ENCODE peak calls at places on chromosomes 12 and 14, in ten cellular contexts. T is stimulated activated CD4-positive, alpha-beta T cell treated with anti-CD3 and anti-CD28 coated beads, Interleukin-15, amount 100 ng/mL, for 24 hours; F is COR-L47; Z is lung microvascular endothelial cell; B is NCI-H2171 treated with DMSO at 0.1 percent for 48 hours; L is RWPE1; Q is C1 segment of cervical spinal cord; E is T-helper 1 cell; O is fibroblast of mammary gland; H is hippocampal formation. S is an unnamed sample.

GRCh38 chr12:63066782-63067181 is 84.2 kb downstream of the AVPR1A start:
- DNase-seq in L (no peak), Z (no peak), H (no peak), B (no peak), O (no peak), T (no peak), Q (no peak), E (no peak), F (no peak), S (no peak)

GRCh38 chr12:18320036-18320617 is 58.8 kb downstream of the PIK3C2G start:
- DNase-seq in O (peak; percentile 69), F (no peak), B (peak; percentile 1), T (no peak), E (no peak), L (peak; percentile 46), Q (no peak), H (no peak), Z (peak; percentile 15), S (peak; percentile 49)

GRCh38 chr12:69987453-69988102 is 162.6 kb downstream of the MYRFL start:
- DNase-seq in H (no peak), E (no peak), T (no peak), Z (peak; percentile 88), L (peak; percentile 68), O (peak; percentile 92), F (no peak), B (no peak), Q (no peak), S (no peak)

GRCh38 chr12:117685115-117685926 is 283.5 kb downstream of the KSR2 start:
- DNase-seq in F (peak; percentile 41), B (no peak), E (no peak), T (no peak), H (no peak), O (peak; percentile 95), Q (no peak), Z (peak; percentile 97), L (peak; percentile 49), S (no peak)

GRCh38 chr12:69685810-69686209 is 13.3 kb downstream of the BEST3 start:
- DNase-seq in O (peak; percentile 92), L (peak; percentile 47), H (no peak), T (no peak), Q (no peak), F (no peak), E (no peak), Z (peak; percentile 31), B (no peak), S (no peak)

GRCh38 chr14:91177073-91177796 is 63.4 kb downstream of the DGLUCY start:
- DNase-seq in L (peak; percentile 67), H (no peak), Z (peak; percentile 83), T (peak; percentile 69), O (peak; percentile 72), B (peak; percentile 90), E (peak; percentile 30), Q (no peak), F (peak; percentile 79), S (peak; percentile 50)

GRCh38 chr12:63930971-63931370 is 86.5 kb downstream of the SRGAP1 start:
- DNase-seq in T (no peak), L (no peak), E (no peak), Z (no peak), F (no peak), B (no peak), H (no peak), Q (no peak), O (peak; percentile 88), S (no peak)

GRCh38 chr12:69671597-69671996 is 27.5 kb downstream of the BEST3 start:
- DNase-seq in E (no peak), B (no peak), F (no peak), O (no peak), L (no peak), Q (no peak), T (no peak), H (no peak), Z (no peak), S (no peak)

GRCh38 chr12:89129471-89129870 is 222.8 kb downstream of the DUSP6 start:
- DNase-seq in Q (no peak), Z (no peak), L (no peak), E (no peak), F (no peak), O (no peak), B (peak; percentile 6), H (no peak), T (no peak), S (peak; percentile 22)

GRCh38 chr14:39342768-39343167 is 89.5 kb downstream of the FBXO33 start:
- DNase-seq in B (no peak), L (no peak), F (no peak), T (no peak), Q (no peak), E (no peak), O (no peak), Z (no peak), H (no peak), S (no peak)

GRCh38 chr12:19131020-19131431 is 1.5 kb downstream of the PLEKHA5 start:
- DNase-seq in H (peak; percentile 23), E (no peak), B (no peak), Z (peak; percentile 35), O (peak; percentile 58), F (no peak), T (no peak), L (peak; percentile 43), Q (no peak), S (peak; percentile 27)

GRCh38 chr12:114916531-114916930 is 232.6 kb upstream of the TBX3 start:
- DNase-seq in Z (no peak), F (no peak), Q (no peak), L (no peak), O (peak; percentile 71), E (no peak), T (no peak), H (no peak), B (no peak), S (no peak)

GRCh38 chr14:99884834-99885648 is 91.8 kb downstream of the EML1 start:
- DNase-seq in B (peak; percentile 80), Q (no peak), E (no peak), F (peak; percentile 79), T (peak; percentile 11), L (peak; percentile 58), H (no peak), Z (peak; percentile 79), O (peak; percentile 76), S (peak; percentile 91)

GRCh38 chr12:15858348-15858747 is 23.8 kb upstream of the STRAP start:
- DNase-seq in Z (no peak), B (no peak), E (no peak), H (no peak), F (no peak), O (no peak), Q (no peak), T (no peak), L (no peak), S (no peak)

GRCh38 chr14:103260629-103261124 is 73.4 kb upstream of the EIF5 start:
- DNase-seq in T (no peak), B (no peak), Z (peak; percentile 78), F (peak; percentile 30), E (no peak), Q (no peak), L (peak; percentile 48), H (no peak), O (peak; percentile 36), S (peak; percentile 50)

GRCh38 chr12:82507656-82508055 is 149.3 kb downstream of the METTL25 start:
- DNase-seq in Z (no peak), F (no peak), H (no peak), O (no peak), E (no peak), Q (no peak), T (no peak), L (no peak), B (no peak), S (no peak)

GRCh38 chr12:75852143-75852542 is 179.4 kb downstream of the PHLDA1 start:
- DNase-seq in F (peak; percentile 1), Z (peak; percentile 37), H (no peak), O (peak; percentile 69), L (peak; percentile 49), B (peak; percentile 26), Q (no peak), T (no peak), E (no peak), S (no peak)

GRCh38 chr14:33932526-33933292 is 18.2 kb downstream of the EGLN3 start:
- DNase-seq in Q (no peak), H (no peak), T (no peak), B (peak; percentile 33), E (no peak), L (no peak), Z (no peak), F (peak; percentile 61), O (peak; percentile 40), S (no peak)

GRCh38 chr12:2607881-2608607 is 186.7 kb upstream of the FKBP4 start:
- DNase-seq in Q (no peak), F (no peak), B (no peak), H (no peak), T (no peak), Z (no peak), E (no peak), L (no peak), O (no peak), S (no peak)

GRCh38 chr14:50978888-50979287 is 34.6 kb upstream of the PYGL start:
- DNase-seq in F (no peak), T (no peak), L (no peak), Q (no peak), B (no peak), Z (no peak), E (no peak), O (no peak), H (no peak), S (no peak)

S was measured in pons.